ENCODE peak calls at places on chromosomes 2 and 18, in five cellular contexts. K, G, I, L and D are unnamed samples.

GRCh38 chr2:98824256-98825042 is 93.5 kb upstream of the MGAT4A start:
- DNase-seq in I (no peak), G (no peak), K (no peak), L (no peak), D (no peak)

GRCh38 chr2:231239751-231240150 is 41.3 kb downstream of the ARMC9 start:
- DNase-seq in K (no peak), G (no peak), L (no peak), I (no peak), D (no peak)

GRCh38 chr2:98913916-98914712 is 21.9 kb downstream of the CRACDL start:
- DNase-seq in K (no peak), L (no peak), I (no peak), G (no peak), D (no peak)

GRCh38 chr2:134232461-134232860 is 21.4 kb upstream of the MGAT5 start:
- DNase-seq in G (no peak), K (no peak), I (no peak), L (no peak), D (no peak)

GRCh38 chr2:10338242-10339188 is 35.8 kb downstream of the HPCAL1 start:
- DNase-seq in G (no peak), L (no peak), I (no peak), K (no peak), D (no peak)

GRCh38 chr18:22827216-22827615 is 105.9 kb upstream of the RBBP8 start:
- DNase-seq in I (no peak), K (no peak), G (no peak), L (no peak), D (no peak)

GRCh38 chr2:152730591-152731333 is 12.3 kb downstream of the ARL6IP6 start:
- DNase-seq in I (no peak), L (no peak), K (no peak), G (peak), D (no peak)

GRCh38 chr18:36693931-36694661 is 134.7 kb downstream of the TPGS2 start:
- DNase-seq in L (peak), K (no peak), I (peak), G (no peak), D (no peak)

GRCh38 chr2:109703076-109703475 is 88.9 kb downstream of the SOWAHC start:
- DNase-seq in I (no peak), L (no peak), K (no peak), G (no peak), D (no peak)

GRCh38 chr2:217248312-217248935 is 388.6 kb upstream of the TNP1 start:
- DNase-seq in G (no peak), L (no peak), I (no peak), K (no peak), D (no peak)

GRCh38 chr2:177058747-177059146 is 153.8 kb upstream of the HNRNPA3 start:
- DNase-seq in L (no peak), I (no peak), G (no peak), K (no peak), D (no peak)

GRCh38 chr2:45712538-45712937 is 61.1 kb downstream of the PRKCE start:
- DNase-seq in G (no peak), L (no peak), K (no peak), I (no peak), D (no peak)

GRCh38 chr2:105403785-105404698 is 5.2 kb upstream of the FHL2 start:
- DNase-seq in K (peak), I (no peak), G (no peak), L (no peak), D (peak)

GRCh38 chr2:207528980-207529329 is 807 bp upstream of the CREB1 start:
- DNase-seq in I (no peak), L (peak), K (no peak), G (peak), D (peak)

GRCh38 chr2:27134781-27135470 is 490 bp upstream of the PREB start:
- DNase-seq in K (no peak), L (no peak), G (no peak), I (no peak), D (no peak)

GRCh38 chr2:86021396-86022378 is 84.0 kb downstream of the POLR1A start:
- DNase-seq in G (no peak), I (no peak), K (no peak), L (no peak), D (no peak)

GRCh38 chr2:50491541-50492114 is 540.3 kb downstream of the NRXN1 start:
- DNase-seq in K (no peak), L (peak), I (no peak), G (no peak), D (peak)

GRCh38 chr2:27370816-27371620 is 602 bp downstream of the SNX17 start:
- DNase-seq in I (no peak), K (peak), G (peak), L (peak), D (peak)

GRCh38 chr2:37343537-37344434 is 644 bp upstream of the QPCT start:
- DNase-seq in L (peak), K (peak), G (no peak), I (peak), D (no peak)

GRCh38 chr2:151534001-151534400 is 124.3 kb downstream of the RIF1 start:
- DNase-seq in I (no peak), K (no peak), L (no peak), G (no peak), D (no peak)

GRCh38 chr18:22822024-22822423 is 111.1 kb upstream of the RBBP8 start:
- DNase-seq in L (no peak), K (no peak), G (no peak), I (no peak), D (peak)

GRCh38 chr2:27587025-27587424 is 4.2 kb downstream of the ZNF512 start:
- DNase-seq in G (no peak), I (no peak), K (no peak), L (no peak), D (no peak)

GRCh38 chr18:34977787-34978532 is 63.3 kb upstream of the MAPRE2 start:
- DNase-seq in L (peak), G (peak), K (no peak), I (no peak), D (peak)

GRCh38 chr2:59301466-59302402 is 1060.6 kb upstream of the FANCL start:
- DNase-seq in L (peak), K (peak), G (no peak), I (peak), D (peak)

GRCh38 chr18:55446996-55447671 is 140.9 kb downstream of the TCF4 start:
- DNase-seq in I (no peak), K (no peak), L (no peak), G (no peak), D (no peak)

GRCh38 chr2:239456940-239457339 is 56.1 kb upstream of the HDAC4 start:
- DNase-seq in I (no peak), K (no peak), G (no peak), L (no peak), D (no peak)

GRCh38 chr2:56372071-56372656 is 188.4 kb downstream of the CCDC85A start:
- DNase-seq in G (no peak), K (no peak), I (no peak), L (no peak), D (no peak)

GRCh38 chr18:22674300-22674699 is 256.6 kb upstream of the CTAGE1 start:
- DNase-seq in G (no peak), I (no peak), K (peak), L (no peak), D (peak)

GRCh38 chr2:37672104-37672869 is 845 bp upstream of the CDC42EP3 start:
- DNase-seq in I (peak), L (peak), G (peak), K (peak), D (peak)

GRCh38 chr2:152466925-152467676 is 132.1 kb downstream of the FMNL2 start:
- DNase-seq in K (no peak), G (no peak), L (no peak), I (no peak), D (no peak)

GRCh38 chr2:1603521-1603920 is 140.8 kb downstream of the PXDN start:
- DNase-seq in G (no peak), L (no peak), K (no peak), I (no peak), D (no peak)

GRCh38 chr2:177296047-177296446 is 31.5 kb upstream of the NFE2L2 start:
- DNase-seq in K (no peak), G (no peak), L (no peak), I (no peak), D (peak)